ENCODE peak calls at places on chromosomes 11 and 22, in four cellular contexts. I, D, T and M are unnamed samples.

GRCh38 chr11:130025371-130025770 is 22.7 kb upstream of the PRDM10 start:
- DNase-seq in I (no peak), D (no peak), T (no peak), M (no peak)

GRCh38 chr11:66221726-66222236 is 46.7 kb upstream of the RAB1B start:
- DNase-seq in T (peak), D (no peak), I (no peak), M (no peak)

GRCh38 chr11:47400813-47401279 is 7.5 kb upstream of the SLC39A13 start:
- DNase-seq in D (no peak), I (no peak), T (no peak), M (peak)

GRCh38 chr11:68064876-68065275 is 26.1 kb downstream of the TCIRG1 start:
- DNase-seq in D (no peak), I (no peak), T (no peak), M (no peak)

GRCh38 chr22:44201556-44202129 is 20.9 kb downstream of the PARVG start:
- DNase-seq in D (no peak), T (no peak), I (no peak), M (no peak)

GRCh38 chr11:59423835-59424234 is 2.4 kb downstream of the OR5A2 start:
- DNase-seq in D (no peak), T (no peak), I (no peak), M (no peak)

GRCh38 chr11:87628161-87628560 is 547.1 kb downstream of the RAB38 start:
- DNase-seq in T (no peak), D (no peak), I (no peak), M (no peak)

GRCh38 chr11:65786786-65787636 is at the start of gene OVOL1:
- DNase-seq in D (no peak), I (no peak), T (no peak), M (no peak)

GRCh38 chr22:49979587-49980264 is 19.2 kb downstream of the PIM3 start:
- DNase-seq in T (peak), I (no peak), D (peak), M (no peak)

GRCh38 chr11:71247551-71248250 is 4.7 kb downstream of the SHANK2 start:
- DNase-seq in T (no peak), D (no peak), I (no peak), M (no peak)

GRCh38 chr22:38873469-38874411 is 1.7 kb upstream of the CBX6 start:
- DNase-seq in D (no peak), T (peak), I (no peak), M (no peak)

GRCh38 chr22:19871023-19871844 is 16.6 kb upstream of the GNB1L start:
- DNase-seq in D (no peak), T (no peak), I (no peak), M (no peak)

GRCh38 chr11:130213143-130213978 is 53.8 kb downstream of the ST14 start:
- DNase-seq in T (peak), D (peak), I (peak), M (peak)

GRCh38 chr11:71293961-71294782 is 41.8 kb upstream of the SHANK2 start:
- DNase-seq in D (no peak), T (no peak), I (no peak), M (no peak)

GRCh38 chr11:78731008-78731407 is 156.3 kb upstream of the NARS2 start:
- DNase-seq in I (no peak), D (no peak), T (no peak), M (no peak)

GRCh38 chr11:83140691-83141455 is 16.1 kb upstream of the PCF11 start:
- DNase-seq in T (no peak), I (no peak), D (no peak), M (no peak)

GRCh38 chr11:67302571-67303131 is 679 bp upstream of the SSH3 start:
- DNase-seq in D (no peak), T (no peak), I (no peak), M (no peak)

GRCh38 chr11:66070604-66071325 is 693 bp downstream of the PACS1 start:
- DNase-seq in T (peak), D (peak), I (no peak), M (peak)

GRCh38 chr11:134100171-134100570 is 31.3 kb downstream of the JAM3 start:
- DNase-seq in D (no peak), I (no peak), T (no peak), M (no peak)

GRCh38 chr11:72821221-72821919 is 7.2 kb downstream of the ATG16L2 start:
- DNase-seq in I (no peak), T (no peak), D (no peak), M (no peak)

GRCh38 chr11:118953265-118953664 is 2.8 kb upstream of the UPK2 start:
- DNase-seq in T (no peak), D (no peak), I (no peak), M (no peak)

GRCh38 chr11:96658436-96658835 is 268.6 kb downstream of the JRKL start:
- DNase-seq in T (no peak), I (no peak), D (no peak), M (no peak)

GRCh38 chr11:108961095-108961494 is 296.2 kb downstream of the DDX10 start:
- DNase-seq in I (no peak), D (no peak), T (no peak), M (no peak)

GRCh38 chr22:38869663-38870062 is 2.4 kb downstream of the CBX6 start:
- DNase-seq in T (no peak), D (no peak), I (no peak), M (no peak)

GRCh38 chr22:36738416-36739020 is 35.0 kb upstream of the CACNG2 start:
- DNase-seq in T (no peak), D (no peak), I (no peak), M (no peak)

GRCh38 chr11:79393362-79394043 is 47.3 kb downstream of the TENM4 start:
- DNase-seq in I (no peak), T (no peak), D (no peak), M (no peak)

GRCh38 chr11:116072133-116072532 is 567.9 kb upstream of the CADM1 start:
- DNase-seq in D (no peak), I (no peak), T (no peak), M (no peak)

GRCh38 chr11:78361228-78361627 is 56.4 kb downstream of the GAB2 start:
- DNase-seq in I (no peak), D (no peak), T (no peak), M (no peak)

GRCh38 chr11:128544625-128545024 is 42.7 kb downstream of the ETS1 start:
- DNase-seq in I (no peak), T (no peak), D (no peak), M (no peak)

GRCh38 chr11:92675810-92676209 is 293.6 kb upstream of the MTNR1B start:
- DNase-seq in I (no peak), T (no peak), D (no peak), M (no peak)

GRCh38 chr11:31236052-31236652 is 133.4 kb downstream of the DCDC1 start:
- DNase-seq in I (no peak), D (no peak), T (no peak), M (no peak)

GRCh38 chr22:37781434-37782059 is 26.2 kb upstream of the GCAT start:
- DNase-seq in D (no peak), T (peak), I (no peak), M (no peak)

GRCh38 chr22:49966716-49967332 is 6.3 kb downstream of the PIM3 start:
- DNase-seq in D (no peak), T (no peak), I (no peak), M (no peak)

GRCh38 chr11:102316505-102316904 is 779 bp upstream of the BIRC3 start:
- DNase-seq in D (no peak), I (no peak), T (no peak), M (no peak)

GRCh38 chr11:116832350-116833290 is 2.9 kb downstream of the APOC3 start:
- DNase-seq in T (no peak), D (no peak), I (no peak), M (no peak)

GRCh38 chr22:46578824-46579561 is 41.2 kb upstream of the GRAMD4 start:
- DNase-seq in I (no peak), D (no peak), T (no peak), M (no peak)
- TF ChIP-seq POLR2A in I (no peak), D (no peak), T (no peak), M (no peak)

GRCh38 chr11:28835317-28835716 is 727.1 kb downstream of the METTL15 start:
- DNase-seq in I (no peak), T (no peak), D (no peak), M (no peak)
- TF ChIP-seq POLR2A in I (no peak), T (no peak), D (no peak), M (no peak)

DNA sequence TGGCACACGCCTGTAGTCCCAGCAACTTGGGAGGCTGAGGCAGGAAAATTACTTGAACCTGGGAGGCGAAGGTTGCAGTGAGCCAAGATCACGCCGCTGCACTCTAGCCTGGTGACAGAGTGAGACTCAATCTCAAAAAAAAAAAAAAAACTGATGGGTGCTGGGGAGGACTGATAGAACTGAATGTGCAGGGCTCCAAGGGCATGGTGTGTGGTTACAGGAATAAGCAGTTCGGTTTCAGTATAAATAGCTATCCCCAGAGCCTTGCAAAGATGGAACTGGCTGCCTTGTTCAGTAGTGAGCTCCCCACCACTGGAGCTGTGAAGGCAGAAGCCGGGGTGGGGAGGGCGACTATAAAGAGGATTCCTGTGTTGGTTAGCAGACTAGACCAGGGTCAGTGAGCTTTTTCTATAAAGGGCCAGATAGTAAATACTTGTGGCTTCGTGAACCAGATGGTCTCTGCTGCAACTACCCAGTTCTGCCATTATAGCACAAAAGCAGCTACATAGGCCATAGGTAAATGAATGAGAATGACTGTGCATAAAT is 5.9 kb downstream of the TOM1 start:
- DNase-seq in T (no peak), I (no peak), D (no peak), M (no peak)
- TF ChIP-seq POLR2A in T (no peak), I (no peak), D (no peak), M (no peak)

DNA sequence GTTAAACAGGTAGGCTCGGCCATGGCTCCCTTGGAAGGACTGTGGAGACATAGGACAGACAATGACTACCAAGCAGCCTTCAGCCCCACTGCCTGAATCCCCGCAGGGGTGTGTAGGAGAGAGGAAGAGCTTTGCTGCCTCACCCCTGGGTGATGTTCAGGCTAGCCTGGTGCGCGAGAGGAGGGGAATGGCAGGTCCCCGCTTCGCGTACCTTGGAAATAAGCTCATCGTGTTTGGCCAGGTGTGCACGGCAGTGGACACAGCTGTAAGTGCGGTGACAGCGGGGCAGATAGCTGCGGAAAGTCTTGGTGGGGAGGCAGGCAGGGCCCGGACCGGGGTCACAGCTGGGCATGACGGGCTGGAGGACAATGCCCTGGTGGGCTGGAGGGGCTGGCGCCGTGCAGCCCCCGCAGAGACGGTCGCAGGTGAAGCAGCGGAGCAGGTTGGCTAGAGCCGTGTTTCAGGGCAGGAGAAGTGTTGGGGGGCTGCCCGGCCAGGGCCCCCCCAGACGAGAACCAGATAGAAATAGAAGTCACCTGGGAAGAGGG is 2.9 kb downstream of the YPEL4 start:
- DNase-seq in I (no peak), D (no peak), T (peak), M (no peak)
- TF ChIP-seq POLR2A in I (no peak), D (no peak), T (no peak), M (no peak)

DNA sequence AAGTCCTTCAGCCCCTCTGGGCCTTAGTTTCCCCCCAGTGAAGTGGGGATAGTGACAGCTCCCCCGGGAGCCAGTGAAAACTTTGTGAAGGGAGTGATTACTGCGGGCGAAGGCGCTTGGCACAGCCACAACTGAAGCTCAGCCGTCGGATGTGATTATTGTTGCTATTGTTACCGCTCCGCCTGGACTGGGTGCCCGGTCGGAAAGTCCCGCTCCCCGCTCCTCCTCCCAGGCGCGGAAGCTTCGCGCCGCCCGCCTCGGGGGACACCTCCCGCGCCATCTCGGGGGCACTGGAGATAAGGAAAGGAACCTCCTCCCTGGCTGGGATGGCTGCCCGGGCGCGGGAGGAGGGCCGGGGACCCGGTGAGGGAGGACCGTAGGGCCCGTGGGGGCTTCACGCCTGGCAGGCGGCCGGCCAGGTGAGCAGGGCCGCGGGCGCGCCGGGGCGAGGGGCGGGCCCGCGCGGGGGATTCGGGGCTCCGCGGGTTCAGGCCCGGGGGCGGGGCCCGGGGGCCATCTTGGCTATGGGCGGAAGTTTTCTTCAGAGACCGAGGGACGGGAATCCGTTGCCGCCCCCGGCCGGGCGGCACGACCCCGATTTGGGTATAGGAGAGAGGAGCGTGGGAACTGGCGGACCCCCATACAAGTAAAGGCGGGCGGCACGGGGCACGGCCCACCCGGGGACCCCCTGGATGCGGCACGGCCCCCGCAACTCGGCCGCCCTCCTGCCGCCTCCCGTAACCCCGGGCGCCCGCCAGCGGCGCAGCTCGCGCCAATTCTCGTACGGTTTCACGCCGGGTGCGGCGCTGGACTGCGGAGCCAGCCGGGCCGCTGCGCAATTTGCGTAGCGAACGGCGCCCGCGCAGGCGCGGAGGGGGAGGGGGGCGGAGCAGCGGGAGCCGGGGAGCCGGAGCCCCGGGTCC is at the start of gene GPR137:
- DNase-seq in I (peak), D (peak), T (peak), M (peak)
- TF ChIP-seq POLR2A in I (peak), D (peak), T (peak), M (no peak)

GRCh38 chr11:1834132-1834610 is 619 bp upstream of the SYT8 start:
- DNase-seq in D (no peak), I (no peak), T (no peak), M (no peak)
- TF ChIP-seq POLR2A in D (no peak), I (no peak), T (no peak), M (no peak)